ENCODE peak calls at places on chromosome 7, in four cellular contexts. One of them, this sample, is unnamed.

GRCh38 chr7:121604627-121605296 is 208.7 kb upstream of the FAM3C start:
- DNase-seq in dermis blood vessel endothelial cell: no peak
- DNase-seq in stimulated activated CD4-positive, alpha-beta T cell treated with anti-CD3 and anti-CD28 coated beads, Interleukin-15, amount 100 ng/mL, for 48 hours: no peak
- DNase-seq in AG08396: no peak
- DNase-seq in this sample: no peak

GRCh38 chr7:56188823-56189346 is 72.7 kb upstream of the NUPR2 start:
- DNase-seq in AG08396: no peak
- DNase-seq in dermis blood vessel endothelial cell: no peak
- DNase-seq in stimulated activated CD4-positive, alpha-beta T cell treated with anti-CD3 and anti-CD28 coated beads, Interleukin-15, amount 100 ng/mL, for 48 hours: no peak
- DNase-seq in this sample: no peak

GRCh38 chr7:122055072-122055471 is 89.0 kb downstream of the AASS start:
- DNase-seq in stimulated activated CD4-positive, alpha-beta T cell treated with anti-CD3 and anti-CD28 coated beads, Interleukin-15, amount 100 ng/mL, for 48 hours: no peak
- DNase-seq in dermis blood vessel endothelial cell: peak; percentile 20
- DNase-seq in AG08396: no peak
- DNase-seq in this sample: no peak

GRCh38 chr7:105841866-105842265 is 34.5 kb downstream of the ATXN7L1 start:
- DNase-seq in stimulated activated CD4-positive, alpha-beta T cell treated with anti-CD3 and anti-CD28 coated beads, Interleukin-15, amount 100 ng/mL, for 48 hours: no peak
- DNase-seq in AG08396: no peak
- DNase-seq in dermis blood vessel endothelial cell: no peak
- DNase-seq in this sample: no peak

GRCh38 chr7:39321909-39322498 is 244.2 kb upstream of the YAE1 start:
- DNase-seq in dermis blood vessel endothelial cell: no peak
- DNase-seq in stimulated activated CD4-positive, alpha-beta T cell treated with anti-CD3 and anti-CD28 coated beads, Interleukin-15, amount 100 ng/mL, for 48 hours: no peak
- DNase-seq in AG08396: no peak
- DNase-seq in this sample: no peak

GRCh38 chr7:92739091-92739490 is 97.3 kb downstream of the CDK6 start:
- DNase-seq in stimulated activated CD4-positive, alpha-beta T cell treated with anti-CD3 and anti-CD28 coated beads, Interleukin-15, amount 100 ng/mL, for 48 hours: no peak
- DNase-seq in AG08396: no peak
- DNase-seq in dermis blood vessel endothelial cell: no peak
- DNase-seq in this sample: no peak

GRCh38 chr7:144671429-144671828 is 164.4 kb downstream of the TPK1 start:
- DNase-seq in AG08396: no peak
- DNase-seq in dermis blood vessel endothelial cell: no peak
- DNase-seq in stimulated activated CD4-positive, alpha-beta T cell treated with anti-CD3 and anti-CD28 coated beads, Interleukin-15, amount 100 ng/mL, for 48 hours: no peak
- DNase-seq in this sample: no peak

GRCh38 chr7:4080013-4080412 is 602.1 kb upstream of the FOXK1 start:
- DNase-seq in AG08396: no peak
- DNase-seq in dermis blood vessel endothelial cell: no peak
- DNase-seq in stimulated activated CD4-positive, alpha-beta T cell treated with anti-CD3 and anti-CD28 coated beads, Interleukin-15, amount 100 ng/mL, for 48 hours: no peak
- DNase-seq in this sample: no peak

GRCh38 chr7:129790136-129790535 is 162.6 kb downstream of the UBE2H start:
- DNase-seq in stimulated activated CD4-positive, alpha-beta T cell treated with anti-CD3 and anti-CD28 coated beads, Interleukin-15, amount 100 ng/mL, for 48 hours: no peak
- DNase-seq in dermis blood vessel endothelial cell: no peak
- DNase-seq in AG08396: peak; percentile 69
- DNase-seq in this sample: no peak

GRCh38 chr7:68319061-68319460 is 1279.2 kb upstream of the AUTS2 start:
- DNase-seq in AG08396: no peak
- DNase-seq in dermis blood vessel endothelial cell: no peak
- DNase-seq in stimulated activated CD4-positive, alpha-beta T cell treated with anti-CD3 and anti-CD28 coated beads, Interleukin-15, amount 100 ng/mL, for 48 hours: no peak
- DNase-seq in this sample: no peak

GRCh38 chr7:247636-248035 is 42.3 kb upstream of the FOXL3 start:
- DNase-seq in AG08396: no peak
- DNase-seq in stimulated activated CD4-positive, alpha-beta T cell treated with anti-CD3 and anti-CD28 coated beads, Interleukin-15, amount 100 ng/mL, for 48 hours: no peak
- DNase-seq in dermis blood vessel endothelial cell: no peak
- DNase-seq in this sample: no peak

GRCh38 chr7:131066635-131067034 is 261.0 kb upstream of the MKLN1 start:
- DNase-seq in stimulated activated CD4-positive, alpha-beta T cell treated with anti-CD3 and anti-CD28 coated beads, Interleukin-15, amount 100 ng/mL, for 48 hours: no peak
- DNase-seq in AG08396: no peak
- DNase-seq in dermis blood vessel endothelial cell: no peak
- DNase-seq in this sample: no peak

GRCh38 chr7:66824041-66824440 is 83.5 kb downstream of the RABGEF1 start:
- DNase-seq in AG08396: no peak
- DNase-seq in dermis blood vessel endothelial cell: no peak
- DNase-seq in stimulated activated CD4-positive, alpha-beta T cell treated with anti-CD3 and anti-CD28 coated beads, Interleukin-15, amount 100 ng/mL, for 48 hours: no peak
- DNase-seq in this sample: no peak

GRCh38 chr7:55030314-55030713 is 11.5 kb downstream of the EGFR start:
- DNase-seq in dermis blood vessel endothelial cell: no peak
- DNase-seq in AG08396: no peak
- DNase-seq in stimulated activated CD4-positive, alpha-beta T cell treated with anti-CD3 and anti-CD28 coated beads, Interleukin-15, amount 100 ng/mL, for 48 hours: no peak
- DNase-seq in this sample: no peak

GRCh38 chr7:81415181-81415580 is 354.7 kb downstream of the HGF start:
- DNase-seq in stimulated activated CD4-positive, alpha-beta T cell treated with anti-CD3 and anti-CD28 coated beads, Interleukin-15, amount 100 ng/mL, for 48 hours: no peak
- DNase-seq in dermis blood vessel endothelial cell: no peak
- DNase-seq in AG08396: no peak
- DNase-seq in this sample: no peak

GRCh38 chr7:31105256-31105950 is 53.3 kb downstream of the ADCYAP1R1 start:
- DNase-seq in stimulated activated CD4-positive, alpha-beta T cell treated with anti-CD3 and anti-CD28 coated beads, Interleukin-15, amount 100 ng/mL, for 48 hours: no peak
- DNase-seq in dermis blood vessel endothelial cell: no peak
- DNase-seq in AG08396: no peak
- DNase-seq in this sample: no peak

GRCh38 chr7:71752171-71752935 is 620.4 kb downstream of the GALNT17 start:
- DNase-seq in dermis blood vessel endothelial cell: peak; percentile 48
- DNase-seq in AG08396: peak; percentile 71
- DNase-seq in stimulated activated CD4-positive, alpha-beta T cell treated with anti-CD3 and anti-CD28 coated beads, Interleukin-15, amount 100 ng/mL, for 48 hours: peak; percentile 38
- DNase-seq in this sample: peak; percentile 81

GRCh38 chr7:69656077-69656476 is 57.8 kb downstream of the AUTS2 start:
- DNase-seq in AG08396: no peak
- DNase-seq in dermis blood vessel endothelial cell: no peak
- DNase-seq in stimulated activated CD4-positive, alpha-beta T cell treated with anti-CD3 and anti-CD28 coated beads, Interleukin-15, amount 100 ng/mL, for 48 hours: no peak
- DNase-seq in this sample: no peak

GRCh38 chr7:19146699-19147098 is 1.5 kb upstream of the FERD3L start:
- DNase-seq in dermis blood vessel endothelial cell: peak; percentile 14
- DNase-seq in stimulated activated CD4-positive, alpha-beta T cell treated with anti-CD3 and anti-CD28 coated beads, Interleukin-15, amount 100 ng/mL, for 48 hours: no peak
- DNase-seq in AG08396: no peak
- DNase-seq in this sample: no peak

GRCh38 chr7:78901566-78901965 is 551.9 kb downstream of the MAGI2 start:
- DNase-seq in AG08396: no peak
- DNase-seq in dermis blood vessel endothelial cell: no peak
- DNase-seq in stimulated activated CD4-positive, alpha-beta T cell treated with anti-CD3 and anti-CD28 coated beads, Interleukin-15, amount 100 ng/mL, for 48 hours: no peak
- DNase-seq in this sample: no peak

GRCh38 chr7:134196439-134196838 is 69.3 kb downstream of the LRGUK start:
- DNase-seq in AG08396: no peak
- DNase-seq in stimulated activated CD4-positive, alpha-beta T cell treated with anti-CD3 and anti-CD28 coated beads, Interleukin-15, amount 100 ng/mL, for 48 hours: no peak
- DNase-seq in dermis blood vessel endothelial cell: no peak
- DNase-seq in this sample: no peak

GRCh38 chr7:19692111-19692828 is 16.6 kb downstream of the POLR1F start:
- DNase-seq in AG08396: no peak
- DNase-seq in stimulated activated CD4-positive, alpha-beta T cell treated with anti-CD3 and anti-CD28 coated beads, Interleukin-15, amount 100 ng/mL, for 48 hours: no peak
- DNase-seq in dermis blood vessel endothelial cell: no peak
- DNase-seq in this sample: no peak

GRCh38 chr7:155965010-155965409 is 152.7 kb upstream of the SHH start:
- DNase-seq in stimulated activated CD4-positive, alpha-beta T cell treated with anti-CD3 and anti-CD28 coated beads, Interleukin-15, amount 100 ng/mL, for 48 hours: peak; percentile 11
- DNase-seq in dermis blood vessel endothelial cell: no peak
- DNase-seq in AG08396: no peak
- DNase-seq in this sample: no peak

GRCh38 chr7:50141854-50142253 is 48.8 kb upstream of the ZPBP start:
- DNase-seq in dermis blood vessel endothelial cell: no peak
- DNase-seq in AG08396: no peak
- DNase-seq in stimulated activated CD4-positive, alpha-beta T cell treated with anti-CD3 and anti-CD28 coated beads, Interleukin-15, amount 100 ng/mL, for 48 hours: no peak
- DNase-seq in this sample: no peak

GRCh38 chr7:75611557-75612178 is 119.5 kb downstream of the SPDYE5 start:
- DNase-seq in AG08396: peak; percentile 48
- DNase-seq in stimulated activated CD4-positive, alpha-beta T cell treated with anti-CD3 and anti-CD28 coated beads, Interleukin-15, amount 100 ng/mL, for 48 hours: no peak
- DNase-seq in dermis blood vessel endothelial cell: peak; percentile 92
- DNase-seq in this sample: no peak

GRCh38 chr7:104126411-104126841 is 81.4 kb downstream of the ORC5 start:
- DNase-seq in AG08396: no peak
- DNase-seq in stimulated activated CD4-positive, alpha-beta T cell treated with anti-CD3 and anti-CD28 coated beads, Interleukin-15, amount 100 ng/mL, for 48 hours: no peak
- DNase-seq in dermis blood vessel endothelial cell: peak; percentile 62
- DNase-seq in this sample: no peak

GRCh38 chr7:100486753-100487446 is 3.2 kb downstream of the NYAP1 start:
- DNase-seq in AG08396: peak; percentile 65
- DNase-seq in dermis blood vessel endothelial cell: no peak
- DNase-seq in stimulated activated CD4-positive, alpha-beta T cell treated with anti-CD3 and anti-CD28 coated beads, Interleukin-15, amount 100 ng/mL, for 48 hours: no peak
- DNase-seq in this sample: no peak

This sample was measured in AG20443.